ENCODE peak calls at places on chromosomes 13 and 19, in seven cellular contexts. L, Y, W, N, E, P and A are unnamed samples.

GRCh38 chr19:39401549-39402416 is 4.9 kb upstream of the ZFP36 start:
- DNase-seq in Y (peak; percentile 89), E (peak; percentile 82), L (peak; percentile 89), W (no peak), P (no peak), N (no peak), A (no peak)

GRCh38 chr13:103883152-103883551 is 816.9 kb upstream of the SLC10A2 start:
- DNase-seq in P (peak; percentile 56), W (peak; percentile 87), E (peak; percentile 82), N (peak; percentile 52), L (peak; percentile 95), Y (peak; percentile 78), A (peak; percentile 84)

GRCh38 chr13:98509271-98510155 is 67.4 kb downstream of the STK24 start:
- DNase-seq in W (no peak), N (no peak), L (peak; percentile 92), P (no peak), Y (no peak), E (peak; percentile 74), A (no peak)

GRCh38 chr13:101681834-101682233 is 229.4 kb downstream of the ITGBL1 start:
- DNase-seq in E (no peak), N (no peak), P (no peak), L (peak; percentile 28), W (no peak), Y (no peak), A (no peak)

GRCh38 chr13:49062297-49062896 is 86.7 kb downstream of the FNDC3A start:
- DNase-seq in N (no peak), E (no peak), W (no peak), Y (no peak), L (peak; percentile 15), P (no peak), A (no peak)

GRCh38 chr19:944171-944567 is 18.3 kb downstream of the ARID3A start:
- DNase-seq in L (no peak), Y (peak; percentile 55), E (no peak), P (peak; percentile 90), N (no peak), W (no peak), A (no peak)

GRCh38 chr19:10516671-10517286 is 468 bp downstream of the S1PR5 start:
- DNase-seq in L (no peak), E (no peak), Y (no peak), W (no peak), P (no peak), N (no peak), A (no peak)

GRCh38 chr13:96294930-96295657 is 205.2 kb downstream of the HS6ST3 start:
- DNase-seq in Y (no peak), P (no peak), N (no peak), W (no peak), E (no peak), L (no peak), A (no peak)

GRCh38 chr13:23380534-23380933 is 53.0 kb downstream of the SACS start:
- DNase-seq in N (no peak), W (no peak), E (no peak), Y (no peak), L (peak; percentile 71), P (no peak), A (no peak)

GRCh38 chr19:33690461-33691427 is 69.0 kb downstream of the CHST8 start:
- DNase-seq in N (no peak), P (peak; percentile 39), E (no peak), L (no peak), W (peak; percentile 49), Y (no peak), A (no peak)

GRCh38 chr13:96403241-96403640 is 313.3 kb downstream of the HS6ST3 start:
- DNase-seq in L (no peak), N (no peak), P (no peak), W (no peak), E (no peak), Y (no peak), A (no peak)

GRCh38 chr13:100547805-100548204 is 40.8 kb downstream of the GGACT start:
- DNase-seq in Y (no peak), P (peak; percentile 61), W (no peak), N (no peak), L (no peak), E (no peak), A (peak; percentile 51)

GRCh38 chr19:29645911-29646310 is 19.4 kb upstream of the PLEKHF1 start:
- DNase-seq in N (no peak), W (peak; percentile 33), L (peak; percentile 34), P (no peak), E (peak; percentile 28), Y (no peak), A (no peak)

GRCh38 chr19:18326772-18327171 is 3.9 kb upstream of the LSM4 start:
- DNase-seq in W (no peak), Y (no peak), N (no peak), E (no peak), P (no peak), L (no peak), A (no peak)

GRCh38 chr13:46552888-46553520 is at the start of gene LRCH1:
- DNase-seq in N (no peak), P (peak; percentile 93), E (peak; percentile 93), L (peak; percentile 80), W (peak; percentile 87), Y (peak; percentile 89), A (peak; percentile 84)

GRCh38 chr19:46391296-46392251 is 21.8 kb downstream of the CCDC8 start:
- DNase-seq in N (no peak), Y (no peak), P (no peak), L (no peak), E (peak; percentile 41), W (no peak), A (peak; percentile 19)

GRCh38 chr13:46160474-46161066 is 21.4 kb downstream of the LCP1 start:
- DNase-seq in Y (peak; percentile 57), L (peak; percentile 54), N (peak; percentile 43), E (no peak), W (no peak), P (peak; percentile 75), A (no peak)

GRCh38 chr19:51325161-51325979 is 13.9 kb downstream of the IGLON5 start:
- DNase-seq in W (no peak), P (no peak), Y (no peak), L (no peak), E (no peak), N (no peak), A (no peak)

GRCh38 chr19:2282062-2282861 is at the start of gene PEAK3:
- DNase-seq in P (peak; percentile 80), L (peak; percentile 24), W (no peak), N (no peak), Y (peak; percentile 30), E (peak; percentile 91), A (peak; percentile 70)

GRCh38 chr13:21913010-21913409 is 242.1 kb downstream of the FGF9 start:
- DNase-seq in P (no peak), Y (no peak), L (peak; percentile 19), N (no peak), W (no peak), E (no peak), A (no peak)

GRCh38 chr19:19111967-19112580 is 26.2 kb downstream of the TMEM161A start:
- DNase-seq in N (no peak), W (no peak), P (peak; percentile 17), L (no peak), E (no peak), Y (no peak), A (no peak)

GRCh38 chr13:27018882-27019281 is 152.7 kb downstream of the USP12 start:
- DNase-seq in E (no peak), P (no peak), W (no peak), Y (no peak), L (no peak), N (no peak), A (no peak)

GRCh38 chr19:50061650-50062049 is 35.8 kb downstream of the ZNF473 start:
- DNase-seq in E (no peak), N (no peak), L (no peak), Y (no peak), W (no peak), P (no peak), A (peak; percentile 15)

GRCh38 chr13:101875717-101876393 is 423.4 kb downstream of the ITGBL1 start:
- DNase-seq in L (peak; percentile 55), P (no peak), E (no peak), N (no peak), W (peak; percentile 52), Y (peak; percentile 54), A (no peak)

GRCh38 chr19:51799998-51800848 is 5.3 kb downstream of the FPR3 start:
- DNase-seq in W (no peak), E (no peak), Y (no peak), L (peak; percentile 60), N (no peak), P (no peak), A (peak; percentile 23)

GRCh38 chr19:54415208-54415900 is at the start of gene TTYH1:
- DNase-seq in P (peak; percentile 88), Y (no peak), E (no peak), N (no peak), L (no peak), W (no peak), A (no peak)

GRCh38 chr13:66503890-66504289 is 726.2 kb downstream of the PCDH9 start:
- DNase-seq in Y (no peak), L (no peak), N (no peak), P (no peak), W (no peak), E (no peak), A (no peak)

GRCh38 chr19:39590265-39590664 is 12.1 kb upstream of the LGALS13 start:
- DNase-seq in Y (peak; percentile 14), N (peak; percentile 1), L (peak; percentile 5), E (no peak), W (no peak), P (no peak), A (no peak)

GRCh38 chr13:104592127-104592526 is 1525.9 kb upstream of the SLC10A2 start:
- DNase-seq in L (peak; percentile 76), Y (no peak), W (no peak), P (no peak), N (no peak), E (no peak), A (no peak)

GRCh38 chr13:91184244-91184926 is 163.1 kb upstream of the MIR17HG start:
- DNase-seq in L (no peak), E (no peak), N (no peak), Y (no peak), P (no peak), W (no peak), A (no peak)

GRCh38 chr19:8004001-8004400 is 1.4 kb downstream of the ELAVL1 start:
- DNase-seq in P (no peak), E (no peak), N (no peak), L (no peak), Y (no peak), W (no peak), A (no peak)
- H3K4me3 ChIP-seq in P (peak overlapping the region; percentile 71), E (peak overlapping the region; percentile 73), N (peak overlapping the region; percentile 60), L (peak overlapping the region; percentile 99), Y (peak overlapping the region; percentile 71), W (peak overlapping the region; percentile 82), A (peak overlapping the region; percentile 56)

GRCh38 chr19:36837902-36838783 is at the start of gene ZNF790:
- DNase-seq in N (peak; percentile 76), L (peak; percentile 89), E (peak; percentile 92), P (peak; percentile 86), W (peak; percentile 82), Y (peak; percentile 38), A (peak; percentile 86)
- H3K9me3 ChIP-seq in N (no peaks in the 10 kb centered on the region), L (peaks cover 17% of the 10 kb centered on the region), E (peaks cover 42% of the 10 kb centered on the region), P (peaks cover 10% of the 10 kb centered on the region), W (peaks cover 35% of the 10 kb centered on the region), Y (peaks cover 35% of the 10 kb centered on the region), A (no peaks in the 10 kb centered on the region)

GRCh38 chr13:67619987-67620386 is 389.9 kb upstream of the PCDH9 start:
- DNase-seq in Y (no peak), N (no peak), W (no peak), E (no peak), P (no peak), L (peak; percentile 64), A (no peak)
- H3K4me3 ChIP-seq in Y (no peak overlapping the region), N (no peak overlapping the region), W (no peak overlapping the region), E (no peak overlapping the region), P (no peak overlapping the region), L (no peak overlapping the region), A (no peak overlapping the region)

GRCh38 chr19:44176590-44176989 is 11.7 kb downstream of the ZNF226 start:
- DNase-seq in E (no peak), N (no peak), Y (no peak), W (no peak), P (no peak), L (no peak), A (no peak)
- H3K9me3 ChIP-seq in E (peaks cover 97% of the 10 kb centered on the region), N (peaks cover 10% of the 10 kb centered on the region), Y (peaks cover 10% of the 10 kb centered on the region), W (peaks cover 86% of the 10 kb centered on the region), P (peaks cover 19% of the 10 kb centered on the region), L (peaks cover 65% of the 10 kb centered on the region), A (peaks cover 1% of the 10 kb centered on the region)